ENCODE peak calls at places on chromosomes 12 and 14, in seven cellular contexts. D, M, A, K, T, Q and R are unnamed samples.

GRCh38 chr12:15732341-15733061 is 56.7 kb downstream of the EPS8 start:
- DNase-seq in D (peak; percentile 49), M (no peak), A (no peak), K (no peak), T (peak; percentile 4), Q (no peak), R (no peak)

GRCh38 chr14:53683229-53683628 is 273.4 kb downstream of the BMP4 start:
- DNase-seq in D (no peak), M (no peak), A (no peak), K (no peak), T (no peak), Q (no peak), R (no peak)

GRCh38 chr12:51192284-51192671 is 19.3 kb upstream of the TFCP2 start:
- DNase-seq in D (no peak), M (no peak), A (no peak), K (no peak), T (no peak), Q (no peak), R (no peak)

GRCh38 chr12:85632390-85632789 is 203.8 kb downstream of the RASSF9 start:
- DNase-seq in D (no peak), M (peak; percentile 8), A (no peak), K (no peak), T (no peak), Q (no peak), R (no peak)

GRCh38 chr14:24789277-24789832 is 155.4 kb upstream of the GZMB start:
- DNase-seq in D (no peak), M (no peak), A (no peak), K (no peak), T (no peak), Q (no peak), R (no peak)

GRCh38 chr12:103673891-103674375 is 86.9 kb downstream of the STAB2 start:
- DNase-seq in D (no peak), M (no peak), A (no peak), K (no peak), T (no peak), Q (no peak), R (no peak)

GRCh38 chr12:87365423-87365822 is 663.8 kb downstream of the C12orf50 start:
- DNase-seq in D (no peak), M (no peak), A (no peak), K (no peak), T (no peak), Q (no peak), R (no peak)

GRCh38 chr14:77980475-77981321 is 180.8 kb downstream of the ADCK1 start:
- DNase-seq in D (no peak), M (no peak), A (peak; percentile 25), K (peak; percentile 48), T (no peak), Q (peak; percentile 71), R (peak; percentile 49)

GRCh38 chr12:2294651-2295475 is 242.1 kb downstream of the CACNA1C start:
- DNase-seq in D (no peak), M (no peak), A (no peak), K (no peak), T (no peak), Q (no peak), R (no peak)

GRCh38 chr12:52913424-52913821 is 8.5 kb upstream of the KRT8 start:
- DNase-seq in D (no peak), M (no peak), A (no peak), K (no peak), T (no peak), Q (no peak), R (no peak)

GRCh38 chr14:54000341-54000811 is 43.8 kb upstream of the BMP4 start:
- DNase-seq in D (no peak), M (no peak), A (no peak), K (no peak), T (no peak), Q (no peak), R (no peak)

GRCh38 chr14:61571931-61572330 is 123.4 kb upstream of the HIF1A start:
- DNase-seq in D (no peak), M (no peak), A (no peak), K (peak; percentile 1), T (no peak), Q (no peak), R (no peak)

GRCh38 chr14:54854181-54854580 is 48.4 kb downstream of the GCH1 start:
- DNase-seq in D (no peak), M (no peak), A (no peak), K (no peak), T (peak; percentile 25), Q (peak; percentile 78), R (no peak)

GRCh38 chr12:109179927-109180326 is 63.5 kb downstream of the ACACB start:
- DNase-seq in D (no peak), M (no peak), A (no peak), K (peak; percentile 78), T (no peak), Q (no peak), R (no peak)

GRCh38 chr14:101895256-101895655 is 69.1 kb upstream of the DYNC1H1 start:
- DNase-seq in D (no peak), M (no peak), A (no peak), K (no peak), T (no peak), Q (no peak), R (no peak)

GRCh38 chr12:1869145-1869544 is 48.8 kb downstream of the LRTM2 start:
- DNase-seq in D (no peak), M (no peak), A (no peak), K (peak; percentile 19), T (no peak), Q (no peak), R (no peak)

DNA sequence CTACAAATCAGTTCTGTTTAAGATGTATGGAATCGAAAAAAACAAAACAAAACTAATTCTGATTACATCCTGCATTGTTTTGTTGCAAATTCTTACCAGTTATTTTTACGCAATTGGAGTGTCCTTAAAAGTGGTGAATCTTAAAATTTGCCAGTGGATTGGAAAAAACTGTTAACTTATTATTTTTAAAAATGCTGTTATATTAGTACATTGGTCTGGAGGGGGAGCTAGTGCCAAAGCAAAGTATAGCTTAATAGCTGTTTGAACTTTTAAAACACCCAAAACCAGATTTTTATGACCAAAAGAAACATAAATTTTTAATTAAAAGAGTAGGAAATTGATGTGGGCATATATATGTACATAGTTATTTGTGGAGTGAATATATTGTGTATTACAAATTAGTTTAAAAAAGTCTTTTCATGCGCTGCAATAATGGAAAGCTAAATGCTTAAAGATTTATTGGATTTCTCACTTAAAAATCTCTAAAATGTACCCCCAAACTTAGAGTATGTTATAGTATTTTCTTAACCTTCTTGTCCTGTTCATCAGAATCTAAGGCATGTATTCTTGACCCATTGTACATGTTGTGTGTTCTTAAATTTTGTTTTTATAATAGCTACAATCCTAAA is 2.5 kb downstream of the FUT8 start:
- DNase-seq in D (peak; percentile 31), M (peak; percentile 6), A (no peak), K (no peak), T (peak; percentile 37), Q (peak; percentile 29), R (no peak)
- TF ChIP-seq CTCF in D (peak; percentile 44), M (peak; percentile 68), A (peak; percentile 75), K (peak; percentile 34), T (peak; percentile 27), Q (no peak), R (peak; percentile 44)

GRCh38 chr12:106128526-106129430 is 10.0 kb downstream of the NUAK1 start:
- DNase-seq in D (no peak), M (no peak), A (no peak), K (no peak), T (no peak), Q (peak; percentile 49), R (no peak)

GRCh38 chr12:106125351-106126085 is 13.2 kb downstream of the NUAK1 start:
- DNase-seq in D (no peak), M (no peak), A (no peak), K (no peak), T (no peak), Q (no peak), R (no peak)

GRCh38 chr12:106130474-106131113 is 8.2 kb downstream of the NUAK1 start:
- DNase-seq in D (no peak), M (no peak), A (no peak), K (no peak), T (no peak), Q (no peak), R (no peak)

GRCh38 chr12:106126441-106127288 is 12.1 kb downstream of the NUAK1 start:
- DNase-seq in D (no peak), M (no peak), A (no peak), K (no peak), T (no peak), Q (no peak), R (no peak)

DNA sequence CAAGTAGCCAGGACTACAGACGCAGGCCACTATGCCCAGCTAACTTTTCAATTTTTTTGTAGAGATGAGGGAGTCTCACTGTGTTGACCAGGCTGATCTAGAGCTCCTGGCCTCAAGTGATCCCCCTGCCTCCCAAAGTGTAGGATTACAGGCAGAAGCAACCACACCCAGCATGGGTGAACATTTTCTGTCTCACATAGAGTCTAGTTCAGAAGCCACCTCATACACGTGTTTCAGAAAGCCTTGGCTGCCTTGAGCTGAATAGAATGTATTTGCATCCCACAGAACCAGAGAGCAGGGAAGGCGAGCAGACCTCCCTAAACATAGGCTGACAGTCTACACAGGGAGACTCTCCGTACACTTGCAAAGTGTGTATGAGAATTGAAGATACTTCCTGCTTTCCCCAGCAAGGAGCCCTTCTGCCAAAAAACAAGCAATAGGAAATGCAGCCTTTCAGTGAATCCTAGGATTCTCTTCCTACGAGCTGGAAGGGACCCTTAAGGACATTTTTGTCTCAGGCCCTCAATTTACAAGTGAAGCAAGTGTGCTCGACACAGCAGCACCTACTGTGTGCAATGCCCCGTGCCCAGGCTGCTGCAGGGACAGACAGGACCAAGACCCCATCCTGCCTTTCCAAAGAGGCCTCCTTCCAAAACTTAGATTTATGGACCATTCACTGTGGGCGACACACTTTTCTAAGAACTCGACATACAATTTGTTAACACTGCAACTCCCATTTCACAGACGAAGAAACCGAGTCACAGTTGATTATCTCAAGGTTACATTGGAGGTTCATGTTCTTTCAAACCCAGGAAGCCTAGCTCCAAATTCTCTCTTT is 11.2 kb downstream of the NUAK1 start:
- DNase-seq in D (no peak), M (no peak), A (no peak), K (no peak), T (no peak), Q (no peak), R (no peak)
- TF ChIP-seq CTCF in D (no peak), M (peak; percentile 12), A (no peak), K (no peak), T (no peak), Q (no peak), R (no peak)

DNA sequence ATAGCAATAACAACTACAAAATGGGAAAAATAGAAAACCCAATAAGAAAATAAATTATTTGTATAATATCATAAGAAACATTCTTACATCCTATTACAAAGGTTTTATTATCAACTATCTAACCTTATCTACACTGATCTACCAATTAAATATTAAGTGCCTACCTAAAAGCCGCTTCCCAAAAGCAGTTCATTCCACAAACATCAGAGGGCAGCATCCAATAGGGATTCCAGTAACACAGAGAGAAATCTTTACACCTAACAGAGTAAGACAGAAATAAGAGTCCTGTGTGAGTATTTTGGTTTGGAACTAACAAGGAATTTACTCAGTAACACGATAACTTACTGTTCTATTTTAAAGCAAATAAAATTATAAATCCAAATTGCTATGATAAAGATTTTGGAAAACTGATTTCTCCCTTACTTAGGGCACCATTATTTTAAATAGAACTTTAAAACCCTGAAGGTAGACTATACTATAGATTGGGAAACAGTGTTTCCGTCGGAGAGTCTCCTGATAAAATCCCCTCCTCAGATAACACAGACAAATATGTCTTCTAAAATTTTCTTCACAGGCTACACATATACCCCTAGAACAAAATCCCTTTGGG is 15.0 kb downstream of the GXYLT1 start:
- DNase-seq in D (peak; percentile 81), M (no peak), A (no peak), K (no peak), T (no peak), Q (peak; percentile 79), R (peak; percentile 28)
- TF ChIP-seq CTCF in D (peak; percentile 81), M (peak; percentile 83), A (peak; percentile 84), K (peak; percentile 87), T (peak; percentile 18), Q (peak; percentile 82), R (peak; percentile 84)

GRCh38 chr14:71309756-71310155 is 402.5 kb downstream of the PCNX1 start:
- DNase-seq in D (no peak), M (no peak), A (no peak), K (no peak), T (no peak), Q (peak; percentile 62), R (no peak)
- TF ChIP-seq CTCF in D (no peak), M (peak; percentile 11), A (peak; percentile 25), K (peak; percentile 56), T (no peak), Q (peak; percentile 68), R (no peak)